ENCODE peak calls at places on chromosome 3, in five cellular contexts. S, K, V, Z and P are unnamed samples.

GRCh38 chr3:60333710-60334109 is 917.5 kb downstream of the FHIT start:
- DNase-seq in S (no peak), K (no peak), V (no peak), Z (no peak), P (no peak)

GRCh38 chr3:53224026-53224425 is 31.8 kb downstream of the TKT start:
- DNase-seq in S (no peak), K (no peak), V (no peak), Z (no peak), P (no peak)

GRCh38 chr3:31416980-31417379 is 115.7 kb upstream of the STT3B start:
- DNase-seq in S (no peak), K (no peak), V (no peak), Z (no peak), P (no peak)

GRCh38 chr3:26807272-26807671 is 184.7 kb downstream of the LRRC3B start:
- DNase-seq in S (no peak), K (no peak), V (no peak), Z (no peak), P (no peak)

GRCh38 chr3:24242012-24242698 is 252.5 kb downstream of the THRB start:
- DNase-seq in S (no peak), K (no peak), V (no peak), Z (no peak), P (no peak)

GRCh38 chr3:192433704-192434103 is 293.6 kb downstream of the FGF12 start:
- DNase-seq in S (no peak), K (no peak), V (no peak), Z (peak), P (no peak)

GRCh38 chr3:177553586-177553985 is 356.3 kb upstream of the TBL1XR1 start:
- DNase-seq in S (no peak), K (no peak), V (no peak), Z (no peak), P (no peak)

GRCh38 chr3:74089854-74090253 is 465.1 kb upstream of the PDZRN3 start:
- DNase-seq in S (no peak), K (no peak), V (no peak), Z (no peak), P (no peak)

GRCh38 chr3:184685646-184686045 is 26.2 kb downstream of the MAGEF1 start:
- DNase-seq in S (no peak), K (no peak), V (no peak), Z (no peak), P (no peak)

GRCh38 chr3:47854267-47854666 is 51.3 kb downstream of the DHX30 start:
- DNase-seq in S (no peak), K (no peak), V (no peak), Z (no peak), P (no peak)

GRCh38 chr3:139292933-139293664 is 50.7 kb upstream of the MRPS22 start:
- DNase-seq in S (no peak), K (no peak), V (no peak), Z (no peak), P (peak)

GRCh38 chr3:128649264-128649663 is 1.4 kb downstream of the RPN1 start:
- DNase-seq in S (no peak), K (no peak), V (no peak), Z (no peak), P (no peak)

GRCh38 chr3:78734048-78734637 is 1033.7 kb downstream of the ROBO1 start:
- DNase-seq in S (no peak), K (no peak), V (no peak), Z (no peak), P (no peak)

GRCh38 chr3:171116365-171116764 is 89.8 kb upstream of the SLC2A2 start:
- DNase-seq in S (no peak), K (no peak), V (no peak), Z (no peak), P (no peak)

GRCh38 chr3:114527036-114527644 is 233.3 kb downstream of the TIGIT start:
- DNase-seq in S (no peak), K (peak), V (no peak), Z (no peak), P (peak)

GRCh38 chr3:154071154-154071553 is 50.0 kb upstream of the ARHGEF26 start:
- DNase-seq in S (no peak), K (no peak), V (no peak), Z (no peak), P (no peak)

GRCh38 chr3:9945358-9945757 is 6.8 kb downstream of the PRRT3 start:
- DNase-seq in S (no peak), K (no peak), V (no peak), Z (no peak), P (no peak)

GRCh38 chr3:104887069-104887468 is 479.6 kb upstream of the ALCAM start:
- DNase-seq in S (no peak), K (no peak), V (no peak), Z (no peak), P (no peak)

GRCh38 chr3:77618686-77619085 is 578.8 kb downstream of the ROBO2 start:
- DNase-seq in S (no peak), K (no peak), V (no peak), Z (no peak), P (no peak)

GRCh38 chr3:129644836-129645235 is 38.4 kb upstream of the PLXND1 start:
- DNase-seq in S (no peak), K (no peak), V (no peak), Z (no peak), P (no peak)

GRCh38 chr3:41317718-41318117 is 118.4 kb downstream of the CTNNB1 start:
- DNase-seq in S (no peak), K (no peak), V (no peak), Z (no peak), P (peak)

GRCh38 chr3:20340324-20340928 is 154.4 kb upstream of the SGO1 start:
- DNase-seq in S (peak), K (peak), V (peak), Z (peak), P (peak)

GRCh38 chr3:63967675-63968611 is 55.4 kb downstream of the PSMD6 start:
- DNase-seq in S (peak), K (no peak), V (no peak), Z (peak), P (peak)

GRCh38 chr3:136819784-136820640 is 1.1 kb downstream of the SLC35G2 start:
- DNase-seq in S (no peak), K (peak), V (peak), Z (no peak), P (peak)

GRCh38 chr3:42934910-42935309 is 29.0 kb downstream of the ZNF662 start:
- DNase-seq in S (no peak), K (no peak), V (no peak), Z (no peak), P (no peak)

GRCh38 chr3:4986611-4987373 is 7.6 kb downstream of the BHLHE40 start:
- DNase-seq in S (peak), K (peak), V (peak), Z (no peak), P (peak)

GRCh38 chr3:134495980-134496379 is 10.1 kb downstream of the CEP63 start:
- DNase-seq in S (no peak), K (no peak), V (no peak), Z (no peak), P (no peak)

GRCh38 chr3:168249539-168250414 is 154.1 kb upstream of the GOLIM4 start:
- DNase-seq in S (peak), K (peak), V (peak), Z (no peak), P (peak)

GRCh38 chr3:13539671-13540070 is 9.3 kb upstream of the FBLN2 start:
- DNase-seq in S (peak), K (no peak), V (no peak), Z (no peak), P (no peak)

GRCh38 chr3:78659386-78659987 is 1108.3 kb downstream of the ROBO1 start:
- DNase-seq in S (peak), K (no peak), V (no peak), Z (no peak), P (peak)

GRCh38 chr3:98680723-98681122 is 82.4 kb upstream of the ST3GAL6 start:
- DNase-seq in S (no peak), K (no peak), V (no peak), Z (no peak), P (no peak)

GRCh38 chr3:140972833-140973232 is 31.2 kb downstream of the SLC25A36 start:
- DNase-seq in S (no peak), K (no peak), V (no peak), Z (no peak), P (peak)

GRCh38 chr3:69764861-69765260 is 25.6 kb downstream of the MITF start:
- DNase-seq in S (no peak), K (no peak), V (no peak), Z (no peak), P (no peak)

GRCh38 chr3:127133971-127134370 is 59.0 kb upstream of the PRR23E start:
- DNase-seq in S (no peak), K (no peak), V (no peak), Z (no peak), P (no peak)
- TF ChIP-seq ATF2 in S (no peak), K (no peak), V (no peak), Z (no peak), P (no peak)

GRCh38 chr3:159947220-159947619 is 41.4 kb upstream of the IL12A start:
- DNase-seq in S (no peak), K (no peak), V (no peak), Z (no peak), P (no peak)

GRCh38 chr3:159951580-159951979 is 37.1 kb upstream of the IL12A start:
- DNase-seq in S (no peak), K (no peak), V (no peak), Z (no peak), P (no peak)

GRCh38 chr3:159950156-159950898 is 38.3 kb upstream of the IL12A start:
- DNase-seq in S (no peak), K (no peak), V (no peak), Z (peak), P (no peak)

GRCh38 chr3:159945930-159946329 is 42.7 kb upstream of the IL12A start:
- DNase-seq in S (no peak), K (no peak), V (no peak), Z (no peak), P (no peak)

GRCh38 chr3:159948423-159949140 is 40.1 kb upstream of the IL12A start:
- DNase-seq in S (no peak), K (no peak), V (no peak), Z (no peak), P (no peak)
- TF ChIP-seq ATF2 in S (no peak), K (no peak), V (no peak), Z (no peak), P (no peak)

GRCh38 chr3:75737831-75738493 is 47.4 kb downstream of the ZNF717 start:
- DNase-seq in S (no peak), K (no peak), V (no peak), Z (no peak), P (no peak)
- TF ChIP-seq ATF2 in S (no peak), K (no peak), V (no peak), Z (no peak), P (no peak)

DNA sequence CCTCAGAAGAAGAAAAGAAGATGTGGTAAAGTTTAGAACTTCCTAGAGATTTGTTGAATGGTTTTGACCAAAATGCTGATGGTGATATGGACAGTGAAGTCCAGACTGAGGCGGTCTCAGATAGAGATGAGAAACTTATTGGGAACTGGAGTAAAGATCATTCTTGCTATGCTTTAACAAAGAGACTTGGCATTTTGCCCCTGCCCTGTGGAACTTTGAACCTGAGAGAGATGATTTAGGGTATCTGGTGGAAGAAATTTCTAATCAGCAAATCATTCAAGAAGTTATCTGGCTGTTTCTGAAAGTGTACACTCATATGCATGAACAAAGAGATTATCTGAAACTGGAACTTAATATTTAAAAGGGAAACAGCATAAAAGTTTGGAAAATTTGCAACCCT is 505.2 kb downstream of the NSUN3 start:
- DNase-seq in S (no peak), K (no peak), V (no peak), Z (no peak), P (no peak)
- TF ChIP-seq ATF2 in S (no peak), K (no peak), V (no peak), Z (no peak), P (no peak)

DNA sequence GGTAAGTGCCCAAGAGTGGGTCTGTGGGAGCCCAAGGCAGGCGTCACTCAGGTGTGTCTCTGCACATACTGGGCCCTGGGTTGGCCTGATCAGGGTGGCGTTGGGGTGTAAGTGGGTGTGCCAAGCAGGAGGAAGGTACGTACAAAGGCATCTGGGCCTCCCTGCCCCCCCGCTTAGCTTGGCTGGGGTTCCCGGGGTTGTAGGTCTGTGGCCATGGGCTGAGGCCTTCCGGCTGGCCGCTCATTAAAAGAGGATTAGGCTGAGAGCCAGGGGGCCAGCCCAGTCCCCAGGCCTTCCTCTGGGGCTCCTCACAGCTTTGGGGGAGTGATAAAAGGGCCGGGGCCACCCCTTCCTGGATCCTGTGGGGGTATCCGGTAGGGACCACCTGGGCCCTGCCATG is 13.3 kb downstream of the SEMA3F start:
- DNase-seq in S (no peak), K (no peak), V (no peak), Z (no peak), P (no peak)
- TF ChIP-seq ATF2 in S (no peak), K (no peak), V (no peak), Z (no peak), P (no peak)

GRCh38 chr3:120597445-120598049 is 1.4 kb downstream of the NDUFB4 start:
- DNase-seq in S (no peak), K (no peak), V (no peak), Z (peak), P (no peak)
- TF ChIP-seq ATF2 in S (no peak), K (no peak), V (no peak), Z (no peak), P (no peak)